ENCODE peak calls at places on chromosomes 7 and 10, in five cellular contexts. S, F, I, Z and O are unnamed samples.

GRCh38 chr7:1668486-1668931 is 1.6 kb upstream of the ELFN1 start:
- DNase-seq in S (no peak), F (no peak), I (no peak), Z (no peak), O (no peak)

GRCh38 chr10:37860494-37861190 is 3.2 kb upstream of the ZNF248 start:
- DNase-seq in S (no peak), F (no peak), I (peak), Z (peak), O (peak)

GRCh38 chr10:44671321-44671720 is 239.8 kb upstream of the TMEM72 start:
- DNase-seq in S (no peak), F (no peak), I (no peak), Z (no peak), O (no peak)

GRCh38 chr10:20272575-20272974 is 456.3 kb downstream of the PLXDC2 start:
- DNase-seq in S (no peak), F (no peak), I (no peak), Z (no peak), O (no peak)

GRCh38 chr10:74826142-74827044 is at the start of gene KAT6B:
- DNase-seq in S (peak), F (peak), I (peak), Z (peak), O (peak)

GRCh38 chr10:6327906-6328707 is 125.4 kb downstream of the PFKFB3 start:
- DNase-seq in S (no peak), F (no peak), I (no peak), Z (no peak), O (no peak)

GRCh38 chr10:13001041-13001886 is at the start of gene CCDC3:
- DNase-seq in S (peak), F (no peak), I (no peak), Z (no peak), O (no peak)

GRCh38 chr10:63554666-63555065 is 33.5 kb downstream of the REEP3 start:
- DNase-seq in S (peak), F (no peak), I (no peak), Z (peak), O (no peak)

GRCh38 chr7:10212664-10213063 is 761.0 kb upstream of the PHF14 start:
- DNase-seq in S (no peak), F (no peak), I (no peak), Z (no peak), O (no peak)

GRCh38 chr7:151964951-151965350 is 8.7 kb downstream of the GALNTL5 start:
- DNase-seq in S (no peak), F (no peak), I (no peak), Z (no peak), O (no peak)

GRCh38 chr7:52940511-52940910 is 94.9 kb upstream of the POM121L12 start:
- DNase-seq in S (no peak), F (no peak), I (no peak), Z (no peak), O (no peak)

GRCh38 chr7:112173214-112173905 is 32.8 kb downstream of the DOCK4 start:
- DNase-seq in S (no peak), F (no peak), I (no peak), Z (no peak), O (no peak)

DNA sequence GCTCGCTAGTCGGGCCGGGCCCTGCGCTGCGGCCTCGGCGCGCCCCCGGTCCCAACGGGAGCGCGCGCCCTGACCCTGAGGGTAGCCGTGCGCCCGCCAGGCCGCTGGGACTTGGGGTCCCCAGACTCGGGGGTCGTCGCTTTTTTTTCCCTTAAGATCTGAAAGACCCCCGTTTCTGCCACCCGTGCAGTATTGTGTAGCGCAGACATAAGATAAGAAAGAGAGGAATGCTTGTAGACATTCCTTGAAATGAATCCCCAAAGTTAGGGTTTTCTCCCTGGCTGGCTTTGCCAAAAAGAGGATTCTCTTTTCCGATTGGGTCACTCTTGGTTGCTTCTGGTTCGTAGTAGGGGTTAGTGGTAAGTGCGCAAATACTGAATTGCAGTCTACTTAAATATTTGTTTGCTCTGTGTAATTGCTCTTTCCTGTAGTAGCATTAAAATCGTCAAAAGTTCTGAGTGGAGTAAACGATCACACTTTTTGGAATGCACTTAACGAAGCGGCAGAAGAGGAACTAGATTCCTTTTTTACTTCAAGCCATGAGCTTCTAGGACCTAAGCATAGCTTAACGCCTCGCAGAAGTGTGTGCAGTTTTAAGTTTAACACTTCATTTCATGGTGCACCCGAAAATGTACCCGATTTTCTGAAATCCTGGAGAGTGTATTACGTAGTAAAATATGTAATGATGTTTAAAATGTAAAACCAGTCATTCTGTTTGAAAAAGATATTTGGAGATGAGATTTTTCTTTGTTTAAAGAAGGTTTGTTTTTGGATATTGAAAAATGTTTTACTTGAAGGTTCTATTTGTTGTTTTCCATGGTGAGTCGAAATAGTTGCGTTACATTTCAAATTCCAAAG is 1.3 kb downstream of the CUL1 start:
- DNase-seq in S (no peak), F (no peak), I (peak), Z (no peak), O (no peak)
- TF ChIP-seq POLR2A in S (no peak), F (no peak), I (no peak), Z (no peak), O (no peak)

DNA sequence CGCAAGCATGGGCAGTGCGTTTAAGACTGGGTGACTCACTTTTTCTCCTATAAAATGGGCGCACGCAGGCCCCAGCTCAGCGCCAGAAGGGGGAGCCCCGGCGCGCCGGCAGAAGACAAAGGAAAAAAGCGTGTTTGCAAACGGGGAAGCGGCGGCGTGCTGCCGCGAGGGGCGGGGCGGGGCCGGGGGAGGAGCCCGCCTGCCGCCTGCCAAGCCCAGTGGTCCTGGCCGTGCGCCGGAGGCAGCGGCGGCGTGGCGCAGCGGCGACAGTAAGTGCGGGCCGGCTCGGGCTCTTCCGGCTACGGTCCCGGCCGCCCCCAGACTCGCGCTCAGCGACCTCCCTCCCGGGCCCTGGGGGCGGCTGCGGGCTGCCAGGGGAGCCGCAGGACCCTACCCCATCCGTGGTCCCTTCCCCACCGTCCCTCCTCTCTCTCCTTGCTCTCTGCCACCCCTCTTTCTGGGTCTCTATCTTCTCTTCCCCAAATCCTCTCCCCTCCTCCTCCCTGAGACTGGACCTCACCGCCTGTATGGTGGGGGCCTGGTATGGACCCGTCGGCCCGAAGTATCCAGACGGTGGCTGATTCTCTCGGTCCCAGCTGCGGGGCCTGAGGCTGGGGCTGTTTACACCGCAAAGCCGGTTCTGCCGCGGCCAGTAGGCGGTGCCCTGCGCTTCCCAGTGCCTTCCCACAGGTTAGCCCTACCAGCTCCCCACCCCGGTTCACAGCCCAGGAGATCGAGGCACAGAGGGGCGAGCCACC is at the start of gene SLC29A3:
- DNase-seq in S (peak), F (peak), I (peak), Z (peak), O (peak)
- TF ChIP-seq POLR2AphosphoS5 in S (no peak), F (peak), I (no peak), Z (peak), O (peak)

GRCh38 chr7:97118306-97118917 is 914 bp downstream of the SDHAF3 start:
- DNase-seq in S (no peak), F (no peak), I (no peak), Z (no peak), O (no peak)

GRCh38 chr7:97117035-97117371 is 495 bp upstream of the SDHAF3 start:
- DNase-seq in S (no peak), F (no peak), I (no peak), Z (no peak), O (no peak)

GRCh38 chr7:97117372-97118188 is at the start of gene SDHAF3:
- DNase-seq in S (peak), F (peak), I (peak), Z (peak), O (peak)

GRCh38 chr7:97119747-97120146 is 2.2 kb downstream of the SDHAF3 start:
- DNase-seq in S (no peak), F (no peak), I (no peak), Z (no peak), O (no peak)

DNA sequence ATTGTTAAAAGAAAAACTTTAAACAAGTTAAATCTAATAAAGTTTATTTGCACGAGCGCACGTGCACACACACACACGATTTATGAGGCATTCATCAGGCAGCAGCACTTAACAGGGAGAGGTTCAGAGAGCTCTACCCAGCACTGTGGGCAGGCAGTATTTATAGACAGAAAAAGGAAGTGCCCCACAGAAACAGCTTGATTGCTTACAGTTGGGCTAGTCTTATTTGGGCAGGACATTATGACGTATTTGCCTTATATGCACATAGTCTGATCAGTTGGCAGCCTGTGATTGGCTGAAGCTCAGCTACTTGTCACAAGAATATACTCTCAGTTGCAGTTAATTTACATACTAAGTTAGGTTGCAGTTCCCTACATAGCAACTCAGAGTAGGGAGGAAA is 1.2 kb upstream of the SDHAF3 start:
- DNase-seq in S (no peak), F (no peak), I (no peak), Z (no peak), O (no peak)
- TF ChIP-seq POLR2A in S (no peak), F (no peak), I (no peak), Z (no peak), O (no peak)

GRCh38 chr10:46001187-46001756 is 29.0 kb downstream of the TIMM23 start:
- DNase-seq in S (no peak), F (no peak), I (no peak), Z (no peak), O (no peak)
- TF ChIP-seq POLR2AphosphoS5 in S (no peak), F (no peak), I (no peak), Z (no peak), O (no peak)